ENCODE peak calls at places on chromosomes 4 and X, in seven cellular contexts. P, W, L, G, K, H and R are unnamed samples.

GRCh38 chrX:149504226-149504914 is 736 bp downstream of the IDS start:
- DNase-seq in G (no peak), L (peak), W (no peak), P (no peak), K (no peak), H (peak), R (no peak)

GRCh38 chr4:1578968-1579833 is 104.9 kb downstream of the FAM53A start:
- DNase-seq in K (no peak), W (peak), H (no peak), G (peak), P (peak), L (peak), R (no peak)

GRCh38 chr4:833731-834367 is 7.9 kb upstream of the CPLX1 start:
- DNase-seq in G (no peak), K (no peak), W (no peak), H (no peak), P (no peak), L (no peak), R (no peak)

GRCh38 chrX:150455220-150455618 is 92.1 kb downstream of the MAMLD1 start:
- DNase-seq in W (no peak), P (no peak), H (no peak), L (no peak), G (no peak), K (no peak), R (no peak)

GRCh38 chr4:19309365-19309764 is 942.3 kb upstream of the SLIT2 start:
- DNase-seq in H (no peak), W (peak), P (no peak), G (no peak), K (no peak), L (peak), R (peak)

GRCh38 chr4:122854444-122854843 is 27.8 kb downstream of the FGF2 start:
- DNase-seq in W (no peak), H (no peak), G (no peak), L (no peak), P (no peak), K (no peak), R (no peak)

GRCh38 chr4:160296476-160296875 is 1193.6 kb downstream of the RAPGEF2 start:
- DNase-seq in W (no peak), P (no peak), G (no peak), L (no peak), K (no peak), H (no peak), R (no peak)

GRCh38 chr4:183721207-183722081 is 62.4 kb downstream of the TRAPPC11 start:
- DNase-seq in W (no peak), L (peak), H (no peak), P (no peak), K (no peak), G (peak), R (no peak)

GRCh38 chrX:1212532-1212931 is at the start of gene CRLF2:
- DNase-seq in L (no peak), P (peak), G (no peak), K (no peak), W (peak), H (no peak), R (no peak)

GRCh38 chrX:63511361-63511760 is 160.2 kb upstream of the SPIN4 start:
- DNase-seq in G (no peak), K (no peak), P (no peak), L (no peak), W (no peak), H (no peak), R (no peak)

GRCh38 chr4:185772391-185773093 is 39.5 kb downstream of the SORBS2 start:
- DNase-seq in L (no peak), K (no peak), W (no peak), P (no peak), G (no peak), H (no peak), R (no peak)

GRCh38 chrX:53071604-53072417 is 10.4 kb upstream of the TSPYL2 start:
- DNase-seq in K (peak), L (peak), W (peak), G (peak), H (peak), P (peak), R (no peak)

GRCh38 chr4:117793786-117794369 is 240.4 kb upstream of the NDST3 start:
- DNase-seq in W (no peak), P (no peak), H (no peak), L (no peak), G (no peak), K (no peak), R (no peak)

GRCh38 chr4:56197387-56197786 is 189.9 kb downstream of the AASDH start:
- DNase-seq in K (no peak), W (no peak), G (peak), P (no peak), H (no peak), L (no peak), R (no peak)

GRCh38 chrX:114800719-114801118 is 216.7 kb downstream of the IL13RA2 start:
- DNase-seq in P (no peak), K (no peak), L (no peak), G (no peak), W (peak), H (no peak), R (peak)

GRCh38 chr4:168522371-168522770 is 25.5 kb downstream of the PALLD start:
- DNase-seq in W (no peak), G (no peak), K (no peak), L (no peak), H (no peak), P (no peak), R (peak)

GRCh38 chrX:147478899-147479298 is 432.8 kb upstream of the FMR1 start:
- DNase-seq in P (no peak), L (no peak), K (no peak), W (no peak), G (no peak), H (no peak), R (no peak)

GRCh38 chr4:42519803-42520417 is 122.6 kb downstream of the SHISA3 start:
- DNase-seq in L (peak), H (peak), P (no peak), G (peak), K (no peak), W (no peak), R (no peak)